ENCODE peak calls at places on chromosomes 3 and 15, in four cellular contexts. N, Q, L and K are unnamed samples.

GRCh38 chr3:46509661-46510187 is 11.9 kb downstream of the RTP3 start:
- DNase-seq in N (no peak), Q (no peak), L (no peak), K (no peak)

GRCh38 chr3:40057077-40057476 is 247.7 kb downstream of the MYRIP start:
- DNase-seq in N (no peak), Q (no peak), L (no peak), K (no peak)

GRCh38 chr15:52178765-52179164 is 12.4 kb downstream of the GNB5 start:
- DNase-seq in N (no peak), Q (peak; percentile 45), L (no peak), K (no peak)

GRCh38 chr15:39999538-39999937 is 39.4 kb downstream of the SRP14 start:
- DNase-seq in N (no peak), Q (no peak), L (no peak), K (no peak)

GRCh38 chr3:182818296-182818978 is 25.1 kb downstream of the ATP11B start:
- DNase-seq in N (no peak), Q (no peak), L (no peak), K (no peak)

GRCh38 chr3:196712514-196713413 is 587 bp downstream of the PIGX start:
- DNase-seq in N (peak; percentile 85), Q (no peak), L (peak; percentile 14), K (no peak)

GRCh38 chr3:86993704-86994103 is 2.8 kb upstream of the VGLL3 start:
- DNase-seq in N (no peak), Q (no peak), L (no peak), K (no peak)

GRCh38 chr3:10753964-10754363 is 62.1 kb upstream of the SLC6A11 start:
- DNase-seq in N (peak; percentile 68), Q (peak; percentile 94), L (peak; percentile 18), K (no peak)

GRCh38 chr3:147513785-147514184 is 104.6 kb downstream of the ZIC1 start:
- DNase-seq in N (no peak), Q (no peak), L (no peak), K (no peak)

GRCh38 chr3:8741581-8742355 is 8.2 kb downstream of the CAV3 start:
- DNase-seq in N (peak; percentile 69), Q (no peak), L (peak; percentile 89), K (peak; percentile 42)

GRCh38 chr3:168327836-168328235 is 232.1 kb upstream of the GOLIM4 start:
- DNase-seq in N (no peak), Q (no peak), L (no peak), K (no peak)

GRCh38 chr3:32816439-32817194 is 1.2 kb upstream of the TRIM71 start:
- DNase-seq in N (no peak), Q (peak; percentile 94), L (peak; percentile 95), K (no peak)

GRCh38 chr3:65576228-65576627 is 462.5 kb downstream of the MAGI1 start:
- DNase-seq in N (no peak), Q (no peak), L (no peak), K (no peak)

GRCh38 chr15:94324117-94324826 is 92.9 kb downstream of the MCTP2 start:
- DNase-seq in N (peak; percentile 49), Q (peak; percentile 54), L (peak; percentile 34), K (peak; percentile 15)

GRCh38 chr3:65398953-65399352 is 639.8 kb downstream of the MAGI1 start:
- DNase-seq in N (no peak), Q (no peak), L (no peak), K (no peak)

GRCh38 chr3:72897758-72898007 is 9.8 kb downstream of the GXYLT2 start:
- DNase-seq in N (no peak), Q (no peak), L (no peak), K (no peak)

GRCh38 chr3:61814674-61815073 is 253.3 kb downstream of the PTPRG start:
- DNase-seq in N (no peak), Q (no peak), L (no peak), K (no peak)

GRCh38 chr3:45244356-45244755 is 18.3 kb upstream of the TMEM158 start:
- DNase-seq in N (no peak), Q (no peak), L (no peak), K (no peak)

GRCh38 chr15:39238443-39238842 is 342.4 kb upstream of the THBS1 start:
- DNase-seq in N (no peak), Q (no peak), L (no peak), K (no peak)

GRCh38 chr15:29873942-29874341 is 51.7 kb upstream of the TJP1 start:
- DNase-seq in N (no peak), Q (no peak), L (no peak), K (no peak)

GRCh38 chr15:39704684-39705083 is 78.0 kb downstream of the FSIP1 start:
- DNase-seq in N (peak; percentile 30), Q (no peak), L (no peak), K (no peak)

GRCh38 chr15:90223441-90224165 is 10.1 kb downstream of the CIB1 start:
- DNase-seq in N (no peak), Q (no peak), L (no peak), K (no peak)
- TF ChIP-seq FOSL1 in N (no peak), Q (no peak), L (no peak), K (no peak)

DNA sequence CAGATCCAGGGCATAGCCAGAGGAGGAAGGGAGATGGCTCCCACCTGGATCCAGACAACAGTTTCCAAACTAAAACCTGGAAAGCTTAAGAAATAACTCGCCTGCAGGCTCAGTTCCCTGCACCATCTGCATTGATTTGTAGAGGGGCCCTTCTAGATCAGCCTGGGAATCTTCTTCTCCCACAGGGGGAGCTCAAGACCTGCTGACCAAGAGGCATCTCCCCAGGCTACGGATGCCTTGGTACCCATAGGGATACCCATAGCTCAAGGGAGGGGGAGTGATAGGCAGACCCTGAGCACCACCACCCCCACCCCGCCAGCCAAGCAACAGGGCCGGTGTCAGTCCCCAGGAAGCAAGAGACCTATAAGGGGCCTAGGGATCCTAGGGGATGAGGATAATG is 28.0 kb upstream of the DCLK3 start:
- DNase-seq in N (peak; percentile 61), Q (peak; percentile 66), L (peak; percentile 30), K (peak; percentile 24)
- TF ChIP-seq CTCF in N (peak; percentile 74), Q (peak; percentile 73), L (peak; percentile 62), K (peak; percentile 55)

GRCh38 chr3:155744091-155744625 is 713 bp downstream of the PLCH1 start:
- DNase-seq in N (peak; percentile 79), Q (peak; percentile 96), L (peak; percentile 48), K (peak; percentile 27)

GRCh38 chr3:155742339-155742980 is 2.4 kb downstream of the PLCH1 start:
- DNase-seq in N (no peak), Q (no peak), L (no peak), K (no peak)

GRCh38 chr3:155741598-155741997 is 3.3 kb downstream of the PLCH1 start:
- DNase-seq in N (no peak), Q (no peak), L (no peak), K (no peak)

GRCh38 chr3:155744626-155745324 is at the start of gene PLCH1:
- DNase-seq in N (peak; percentile 73), Q (peak; percentile 90), L (peak; percentile 73), K (peak; percentile 62)

GRCh38 chr3:155743616-155744015 is 1.3 kb downstream of the PLCH1 start:
- DNase-seq in N (no peak), Q (no peak), L (no peak), K (no peak)
- TF ChIP-seq FOSL1 in N (no peak), Q (no peak), L (no peak), K (no peak)

GRCh38 chr3:159982442-159982841 is 6.2 kb upstream of the IL12A start:
- DNase-seq in N (no peak), Q (no peak), L (no peak), K (no peak)
- TF ChIP-seq CTCF in N (no peak), Q (no peak), L (peak; percentile 25), K (no peak)

DNA sequence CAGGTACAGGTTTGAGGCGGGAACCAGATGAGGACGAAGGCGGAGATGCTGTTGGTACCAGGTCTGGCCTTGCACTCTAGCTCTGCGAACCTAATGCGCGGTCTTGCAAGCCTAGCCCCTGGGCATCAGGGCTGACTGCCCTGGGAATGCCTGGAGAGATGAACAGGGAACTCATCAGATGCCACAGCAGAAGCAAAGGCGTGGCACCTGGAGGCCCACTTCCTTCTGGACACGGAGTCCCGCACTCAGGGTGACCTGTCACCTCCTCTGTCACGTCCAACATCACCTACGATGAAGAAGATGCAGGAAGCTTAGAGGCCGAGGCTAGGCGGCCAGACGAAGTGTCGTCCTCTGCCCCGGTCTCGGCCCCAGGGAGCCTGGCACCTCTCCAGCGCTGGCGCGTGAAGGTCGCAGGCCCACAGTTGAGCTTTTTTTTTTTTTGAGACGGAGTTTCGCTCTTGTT is 9.4 kb downstream of the RPLP1 start:
- DNase-seq in N (no peak), Q (peak; percentile 45), L (no peak), K (no peak)
- TF ChIP-seq FOSL1 in N (no peak), Q (no peak), L (no peak), K (no peak)